ENCODE peak calls at places on chromosomes 1 and 21, in four cellular contexts. R is activated naive CD4-positive, alpha-beta T cell treated with anti-CD3 and anti-CD28 coated beads for 36 hours; S is uterus; U is T-cell. N is an unnamed sample.
A peak's percentile ranks its signal among the peaks of the same experiment; 100 is the strongest.

GRCh38 chr1:25192154-25192553 is 40.1 kb downstream of the SYF2 start:
- DNase-seq in R (no peak), S (no peak), U (no peak), N (no peak)

GRCh38 chr1:16183157-16183556 is 27.3 kb upstream of the EPHA2 start:
- DNase-seq in R (no peak), S (no peak), U (no peak), N (no peak)

GRCh38 chr21:41024341-41025056 is 143.5 kb upstream of the BACE2 start:
- DNase-seq in R (no peak), S (no peak), U (no peak), N (no peak)

GRCh38 chr1:153395136-153395685 is 4.3 kb upstream of the S100A8 start:
- DNase-seq in R (no peak), S (no peak), U (no peak), N (no peak)

GRCh38 chr1:193539731-193540459 is 353.5 kb upstream of the B3GALT2 start:
- DNase-seq in R (peak; percentile 18), S (no peak), U (no peak), N (no peak)

GRCh38 chr1:155174334-155175280 is 958 bp downstream of the TRIM46 start:
- DNase-seq in R (peak; percentile 57), S (no peak), U (peak; percentile 38), N (peak; percentile 72)

GRCh38 chr1:26084844-26085243 is 17.4 kb upstream of the TRIM63 start:
- DNase-seq in R (no peak), S (no peak), U (no peak), N (no peak)

GRCh38 chr1:211829343-211830054 is 1.1 kb downstream of the LPGAT1 start:
- DNase-seq in R (no peak), S (peak; percentile 18), U (no peak), N (no peak)

GRCh38 chr1:150557065-150557600 is 7.9 kb downstream of the ADAMTSL4 start:
- DNase-seq in R (no peak), S (no peak), U (no peak), N (no peak)

GRCh38 chr1:110630770-110631663 is 24.9 kb upstream of the KCNA2 start:
- DNase-seq in R (peak; percentile 92), S (peak; percentile 73), U (peak; percentile 86), N (no peak)

GRCh38 chr1:239107676-239108075 is 278.7 kb upstream of the CHRM3 start:
- DNase-seq in R (no peak), S (no peak), U (no peak), N (no peak)

GRCh38 chr1:214603819-214604252 is 841 bp downstream of the CENPF start:
- DNase-seq in R (peak; percentile 15), S (no peak), U (no peak), N (no peak)

GRCh38 chr1:17167041-17167782 is 37.7 kb upstream of the PADI1 start:
- DNase-seq in R (no peak), S (no peak), U (no peak), N (no peak)

GRCh38 chr1:2148691-2149090 is 45.9 kb downstream of the FAAP20 start:
- DNase-seq in R (peak; percentile 79), S (no peak), U (peak; percentile 81), N (no peak)

GRCh38 chr1:200659269-200659668 is 10.4 kb downstream of the DDX59 start:
- DNase-seq in R (no peak), S (no peak), U (no peak), N (no peak)

GRCh38 chr1:32204943-32205361 is 519 bp upstream of the IQCC start:
- DNase-seq in R (no peak), S (no peak), U (no peak), N (no peak)

GRCh38 chr1:52288286-52288685 is 77.7 kb downstream of the CC2D1B start:
- DNase-seq in R (no peak), S (no peak), U (no peak), N (no peak)

GRCh38 chr1:109787845-109788605 is 24.3 kb upstream of the EPS8L3 start:
- DNase-seq in R (peak; percentile 1), S (peak; percentile 13), U (no peak), N (peak; percentile 85)

GRCh38 chr1:16014509-16015482 is 3.0 kb downstream of the HSPB7 start:
- DNase-seq in R (no peak), S (peak; percentile 81), U (no peak), N (no peak)

GRCh38 chr1:211613108-211613947 is 34.4 kb upstream of the SLC30A1 start:
- DNase-seq in R (no peak), S (peak; percentile 55), U (no peak), N (no peak)

GRCh38 chr1:33365560-33365997 is 44.7 kb upstream of the A3GALT2 start:
- DNase-seq in R (no peak), S (peak; percentile 67), U (no peak), N (no peak)

GRCh38 chr1:30330644-30331043 is 392.7 kb downstream of the MATN1 start:
- DNase-seq in R (no peak), S (no peak), U (no peak), N (no peak)

GRCh38 chr1:161168906-161169305 is 2.7 kb downstream of the PPOX start:
- DNase-seq in R (no peak), S (no peak), U (no peak), N (no peak)

GRCh38 chr1:235865565-235866206 is 1.0 kb downstream of the LYST start:
- DNase-seq in R (no peak), S (no peak), U (no peak), N (no peak)

GRCh38 chr1:155183775-155184221 is 10.1 kb downstream of the TRIM46 start:
- DNase-seq in R (no peak), S (no peak), U (no peak), N (no peak)

GRCh38 chr1:233946724-233947123 is 42.2 kb downstream of the SLC35F3 start:
- DNase-seq in R (no peak), S (no peak), U (no peak), N (no peak)

GRCh38 chr21:44421901-44422840 is 33.1 kb upstream of the LRRC3 start:
- DNase-seq in R (no peak), S (no peak), U (no peak), N (peak; percentile 76)

GRCh38 chr1:9047019-9047418 is 20.8 kb upstream of the SLC2A7 start:
- DNase-seq in R (no peak), S (no peak), U (no peak), N (no peak)

GRCh38 chr1:109214695-109215623 is 1.2 kb downstream of the SARS1 start:
- DNase-seq in R (peak; percentile 85), S (peak; percentile 39), U (no peak), N (no peak)

GRCh38 chr1:17581389-17582123 is 42.1 kb downstream of the ARHGEF10L start:
- DNase-seq in R (peak; percentile 44), S (no peak), U (no peak), N (no peak)

GRCh38 chr1:44108241-44108640 is 10.4 kb upstream of the KLF17 start:
- DNase-seq in R (no peak), S (no peak), U (no peak), N (no peak)

GRCh38 chr1:154866995-154867795 is 2.9 kb downstream of the KCNN3 start:
- DNase-seq in R (peak; percentile 4), S (peak; percentile 57), U (no peak), N (no peak)

GRCh38 chr1:12173631-12174121 is 6.9 kb downstream of the TNFRSF1B start:
- DNase-seq in R (peak; percentile 95), S (no peak), U (peak; percentile 97), N (no peak)